ENCODE peak calls at places on chromosomes 3 and 15, in eight cellular contexts. E, F, U, X, Y, A, D and Q are unnamed samples.

GRCh38 chr3:105458518-105459215 is 92.0 kb downstream of the ALCAM start:
- DNase-seq in E (no peak), U (peak), D (no peak), F (no peak), Y (peak), X (no peak), A (no peak), Q (no peak)

GRCh38 chr3:50300681-50301254 is 1.6 kb upstream of the HYAL3 start:
- DNase-seq in D (no peak), A (no peak), F (no peak), X (no peak), Y (no peak), E (no peak), U (no peak), Q (no peak)

GRCh38 chr3:31565288-31565687 is 32.6 kb downstream of the STT3B start:
- DNase-seq in D (no peak), X (no peak), A (no peak), E (no peak), F (no peak), Y (no peak), U (peak), Q (no peak)

GRCh38 chr3:56087460-56087859 is 380.8 kb downstream of the ERC2 start:
- DNase-seq in X (no peak), A (no peak), D (no peak), U (no peak), E (no peak), Y (no peak), F (no peak), Q (no peak)

GRCh38 chr3:182413061-182413460 is 380.2 kb upstream of the ATP11B start:
- DNase-seq in F (no peak), E (no peak), U (no peak), A (no peak), D (no peak), Y (no peak), X (no peak), Q (no peak)

GRCh38 chr3:66302288-66302687 is 81.5 kb downstream of the SLC25A26 start:
- DNase-seq in X (no peak), D (no peak), Y (peak), A (no peak), E (peak), U (no peak), F (no peak), Q (no peak)

GRCh38 chr3:45029661-45030060 is 3.6 kb downstream of the CLEC3B start:
- DNase-seq in X (no peak), A (no peak), D (no peak), E (no peak), Y (peak), F (no peak), U (peak), Q (no peak)

GRCh38 chr15:69154684-69155083 is 5.8 kb upstream of the GLCE start:
- DNase-seq in X (no peak), E (no peak), D (no peak), U (peak), A (no peak), F (peak), Y (peak), Q (no peak)

GRCh38 chr3:98776114-98776513 is 13.0 kb downstream of the ST3GAL6 start:
- DNase-seq in U (peak), Y (no peak), F (no peak), X (no peak), E (no peak), D (no peak), A (no peak), Q (no peak)

GRCh38 chr3:43638594-43639447 is 17.0 kb upstream of the ANO10 start:
- DNase-seq in U (no peak), A (no peak), E (peak), X (peak), D (peak), Y (peak), F (no peak), Q (no peak)

GRCh38 chr3:15647629-15648167 is 46.2 kb downstream of the BTD start:
- DNase-seq in F (peak), A (no peak), U (peak), X (no peak), Y (peak), D (peak), E (peak), Q (no peak)

GRCh38 chr15:38072507-38073277 is 138.3 kb downstream of the TMCO5A start:
- DNase-seq in E (peak), Y (peak), F (no peak), X (peak), A (peak), D (no peak), U (peak), Q (peak)

GRCh38 chr15:70329179-70329578 is 231.5 kb upstream of the TLE3 start:
- DNase-seq in E (no peak), F (no peak), D (no peak), A (no peak), Y (no peak), U (no peak), X (no peak), Q (no peak)

GRCh38 chr3:257826-258225 is 61.3 kb downstream of the CHL1 start:
- DNase-seq in X (no peak), E (no peak), A (no peak), F (no peak), U (no peak), Y (no peak), D (no peak), Q (no peak)

GRCh38 chr15:98953950-98954349 is 53.6 kb downstream of the PGPEP1L start:
- DNase-seq in Y (peak), X (no peak), F (no peak), U (no peak), A (no peak), E (no peak), D (no peak), Q (no peak)

GRCh38 chr15:33675246-33675645 is 293.1 kb upstream of the CHRM5 start:
- DNase-seq in F (no peak), U (peak), A (no peak), E (no peak), X (no peak), D (no peak), Y (no peak), Q (no peak)

GRCh38 chr15:78085928-78086327 is 6.4 kb upstream of the SH2D7 start:
- DNase-seq in E (no peak), F (peak), X (no peak), D (no peak), Y (peak), U (peak), A (no peak), Q (no peak)

GRCh38 chr15:75347222-75348033 is 589 bp downstream of the NEIL1 start:
- DNase-seq in E (peak), Y (peak), F (no peak), X (peak), A (peak), D (no peak), U (no peak), Q (peak)

GRCh38 chr3:157160652-157161480 is 919 bp upstream of the CCNL1 start:
- DNase-seq in X (peak), Y (peak), A (peak), F (peak), E (no peak), U (peak), D (peak), Q (no peak)

GRCh38 chr3:192947421-192947820 is 29.8 kb upstream of the MB21D2 start:
- DNase-seq in F (no peak), D (no peak), U (no peak), E (no peak), Y (peak), X (no peak), A (no peak), Q (no peak)

GRCh38 chr3:46321461-46322104 is 32.3 kb upstream of the CCR2 start:
- DNase-seq in A (no peak), X (no peak), D (no peak), Y (no peak), F (no peak), E (no peak), U (no peak), Q (no peak)

GRCh38 chr3:34533468-34533867 is 735.0 kb downstream of the PDCD6IP start:
- DNase-seq in U (no peak), D (no peak), A (no peak), E (no peak), Y (no peak), X (no peak), F (no peak), Q (no peak)

GRCh38 chr3:13497386-13497785 is 17.3 kb downstream of the HDAC11 start:
- DNase-seq in Y (no peak), X (no peak), A (no peak), E (no peak), F (no peak), D (no peak), U (no peak), Q (no peak)

GRCh38 chr3:30548605-30549004 is 57.8 kb upstream of the TGFBR2 start:
- DNase-seq in F (no peak), U (no peak), Y (peak), A (no peak), X (no peak), E (peak), D (peak), Q (no peak)

GRCh38 chr15:60788514-60789091 is 309.7 kb upstream of the ICE2 start:
- DNase-seq in Y (no peak), X (no peak), F (no peak), D (no peak), A (peak), U (no peak), E (no peak), Q (no peak)

GRCh38 chr3:158743280-158743663 is 11.0 kb upstream of the RARRES1 start:
- DNase-seq in E (no peak), X (no peak), D (no peak), U (no peak), A (no peak), Y (no peak), F (no peak), Q (no peak)

GRCh38 chr15:83243634-83244033 is 36.0 kb upstream of the HDGFL3 start:
- DNase-seq in A (no peak), E (no peak), Y (no peak), F (no peak), D (no peak), X (no peak), U (no peak), Q (no peak)

GRCh38 chr3:32873491-32874130 is 55.8 kb downstream of the TRIM71 start:
- DNase-seq in D (no peak), E (no peak), A (no peak), U (no peak), F (no peak), X (peak), Y (no peak), Q (no peak)

GRCh38 chr3:97793415-97794019 is 28.3 kb upstream of the CRYBG3 start:
- DNase-seq in X (no peak), F (peak), Y (peak), D (no peak), A (no peak), E (peak), U (peak), Q (no peak)

GRCh38 chr3:103421460-103421859 is 986.6 kb downstream of the ZPLD1 start:
- DNase-seq in U (no peak), E (no peak), X (no peak), D (no peak), Y (no peak), A (no peak), F (no peak), Q (no peak)

GRCh38 chr3:87867001-87867400 is 191.8 kb downstream of the CGGBP1 start:
- DNase-seq in U (peak), E (no peak), A (no peak), D (no peak), X (no peak), F (no peak), Y (no peak), Q (no peak)

GRCh38 chr3:127044996-127045395 is 62.1 kb downstream of the PLXNA1 start:
- DNase-seq in Y (no peak), X (peak), A (no peak), D (no peak), E (no peak), U (peak), F (no peak), Q (peak)

GRCh38 chr3:151768393-151768930 is 34.7 kb downstream of the AADACL2 start:
- DNase-seq in X (no peak), A (no peak), U (no peak), F (no peak), Y (no peak), D (no peak), E (no peak), Q (no peak)

GRCh38 chr15:94080416-94080815 is 150.9 kb upstream of the MCTP2 start:
- DNase-seq in U (peak), X (no peak), D (no peak), Y (peak), E (no peak), A (no peak), F (no peak), Q (no peak)

GRCh38 chr15:84892786-84893307 is 8.4 kb downstream of the SLC28A1 start:
- DNase-seq in F (no peak), D (no peak), A (no peak), E (no peak), U (no peak), X (no peak), Y (no peak), Q (no peak)

GRCh38 chr3:70823622-70824021 is 511.2 kb upstream of the MDFIC2 start:
- DNase-seq in A (no peak), X (no peak), F (no peak), U (no peak), E (no peak), D (no peak), Y (no peak), Q (no peak)

GRCh38 chr3:32403663-32404062 is 12.0 kb downstream of the CMTM7 start:
- DNase-seq in Y (no peak), U (no peak), F (no peak), E (no peak), X (no peak), D (no peak), A (no peak), Q (no peak)